ENCODE peak calls at places on chromosomes 16 and 17, in four cellular contexts. X, B, M and S are unnamed samples.

GRCh38 chr17:63423251-63423950 is 22.7 kb downstream of the CYB561 start:
- DNase-seq in X (no peak), M (no peak), B (no peak), S (no peak)

GRCh38 chr17:21523482-21524210 is 147.5 kb downstream of the KCNJ12 start:
- DNase-seq in X (no peak), M (no peak), B (peak), S (no peak)

GRCh38 chr16:87560428-87561199 is 41.7 kb upstream of the JPH3 start:
- DNase-seq in B (no peak), X (peak), M (no peak), S (no peak)

GRCh38 chr17:59716427-59716826 is 9.0 kb downstream of the VMP1 start:
- DNase-seq in B (no peak), M (no peak), X (no peak), S (no peak)

GRCh38 chr16:68936729-68937631 is 93.6 kb downstream of the TANGO6 start:
- DNase-seq in X (no peak), B (no peak), M (no peak), S (no peak)

GRCh38 chr16:53864819-53865491 is 161.0 kb downstream of the FTO start:
- DNase-seq in B (no peak), X (no peak), M (no peak), S (no peak)

GRCh38 chr17:40813804-40814203 is 8.6 kb downstream of the KRT10 start:
- DNase-seq in X (no peak), M (no peak), B (no peak), S (no peak)

GRCh38 chr17:69654981-69655581 is 240.6 kb downstream of the MAP2K6 start:
- DNase-seq in X (peak), B (no peak), M (no peak), S (no peak)

GRCh38 chr17:47789611-47790520 is 31.7 kb downstream of the OSBPL7 start:
- DNase-seq in X (no peak), M (peak), B (peak), S (no peak)

GRCh38 chr17:36127882-36128369 is 24.3 kb downstream of the CCL4 start:
- DNase-seq in X (no peak), B (no peak), M (no peak), S (no peak)

GRCh38 chr16:67461600-67462278 is 19.2 kb downstream of the ATP6V0D1 start:
- DNase-seq in B (no peak), M (peak), X (no peak), S (no peak)

GRCh38 chr17:49602783-49603182 is 27.1 kb downstream of the NXPH3 start:
- DNase-seq in B (no peak), X (no peak), M (no peak), S (no peak)

GRCh38 chr17:65181237-65182061 is 44.3 kb downstream of the RGS9 start:
- DNase-seq in B (no peak), M (no peak), X (peak), S (no peak)

GRCh38 chr16:3656491-3657468 is 2.3 kb downstream of the DNASE1 start:
- DNase-seq in B (no peak), M (peak), X (no peak), S (peak)

GRCh38 chr17:37735165-37735564 is 9.7 kb downstream of the HNF1B start:
- DNase-seq in B (no peak), X (no peak), M (no peak), S (no peak)

GRCh38 chr16:14125030-14125681 is 54.0 kb downstream of the MRTFB start:
- DNase-seq in M (no peak), X (no peak), B (no peak), S (no peak)

GRCh38 chr17:31488982-31489294 is 97.5 kb downstream of the RAB11FIP4 start:
- DNase-seq in M (peak), X (no peak), B (no peak), S (no peak)

GRCh38 chr17:28499366-28499668 is 6.8 kb upstream of the FOXN1 start:
- DNase-seq in M (peak), B (no peak), X (no peak), S (no peak)

GRCh38 chr16:85286066-85286712 is 173.9 kb upstream of the CIBAR2 start:
- DNase-seq in X (no peak), M (no peak), B (no peak), S (peak)

GRCh38 chr16:28984619-28985135 is at the start of gene LAT:
- DNase-seq in B (no peak), X (peak), M (no peak), S (no peak)

GRCh38 chr17:30104575-30105339 is 11.9 kb upstream of the NSRP1 start:
- DNase-seq in M (peak), X (peak), B (peak), S (peak)

GRCh38 chr17:79941088-79942010 is 94.3 kb downstream of the TBC1D16 start:
- DNase-seq in X (no peak), M (no peak), B (no peak), S (peak)

GRCh38 chr17:82600731-82601446 is 47.4 kb downstream of the WDR45B start:
- DNase-seq in M (no peak), X (no peak), B (no peak), S (no peak)

GRCh38 chr17:3961564-3962047 is 2.6 kb downstream of the ATP2A3 start:
- DNase-seq in B (no peak), X (peak), M (no peak), S (no peak)

GRCh38 chr16:76612497-76612896 is 335.3 kb downstream of the CNTNAP4 start:
- DNase-seq in M (no peak), B (no peak), X (no peak), S (no peak)

GRCh38 chr17:49218941-49219913 is 8.7 kb downstream of the ABI3 start:
- DNase-seq in X (peak), B (no peak), M (no peak), S (peak)

GRCh38 chr17:12605222-12605621 is 60.5 kb upstream of the MYOCD start:
- DNase-seq in M (no peak), B (no peak), X (no peak), S (no peak)

GRCh38 chr17:45942284-45942683 is 47.9 kb downstream of the MAPT start:
- DNase-seq in B (no peak), M (no peak), X (no peak), S (peak)

GRCh38 chr16:55323637-55324490 is at the start of gene IRX6:
- DNase-seq in M (no peak), X (no peak), B (peak), S (no peak)

GRCh38 chr17:74222399-74222798 is 9.0 kb downstream of the TTYH2 start:
- DNase-seq in M (no peak), X (no peak), B (no peak), S (no peak)

GRCh38 chr17:57011482-57012015 is 33.6 kb downstream of the SCPEP1 start:
- DNase-seq in M (no peak), X (no peak), B (no peak), S (no peak)

GRCh38 chr17:1275962-1276736 is 3.3 kb upstream of the TRARG1 start:
- DNase-seq in X (peak), M (peak), B (peak), S (peak)

GRCh38 chr17:32161029-32161428 is 18.7 kb downstream of the RHOT1 start:
- DNase-seq in M (no peak), B (no peak), X (no peak), S (no peak)

GRCh38 chr16:28924399-28924761 is 658 bp downstream of the RABEP2 start:
- DNase-seq in B (no peak), M (no peak), X (no peak), S (no peak)

GRCh38 chr17:73292031-73292531 is 19.7 kb downstream of the CDC42EP4 start:
- DNase-seq in M (no peak), B (no peak), X (no peak), S (peak)

GRCh38 chr16:2497641-2498040 is 16.1 kb upstream of the ATP6V0C start:
- DNase-seq in B (no peak), M (no peak), X (no peak), S (no peak)
- H3K27ac ChIP-seq in B (no peak), M (no peak), X (no peak), S (no peak)

DNA sequence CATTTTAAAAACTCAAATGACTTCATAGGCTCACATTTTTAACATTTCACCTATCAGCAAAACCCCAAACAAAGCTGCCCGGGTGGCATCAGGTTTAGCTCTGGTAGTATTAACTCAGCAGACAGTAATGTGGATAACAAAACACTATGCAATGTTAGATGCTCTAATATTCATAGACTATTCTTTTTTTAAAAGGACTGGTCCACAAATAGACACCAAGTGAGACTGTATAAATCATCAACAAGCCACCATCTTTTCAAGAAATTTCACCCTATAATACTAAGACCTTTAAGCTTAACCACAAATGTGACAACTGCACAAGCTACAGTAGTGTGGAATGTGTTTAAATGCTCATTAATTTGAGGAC is 20.2 kb downstream of the SNN start:
- DNase-seq in X (no peak), B (no peak), M (no peak), S (no peak)
- H3K4me3 ChIP-seq in X (peak), B (no peak), M (no peak), S (no peak)

GRCh38 chr17:75601057-75601987 is 13.7 kb downstream of the MYO15B start:
- DNase-seq in B (peak), X (peak), M (peak), S (peak)
- TF ChIP-seq CTCF in B (peak), X (peak), M (peak), S (peak)

GRCh38 chr17:14827394-14827793 is 437.7 kb downstream of the PMP22 start:
- DNase-seq in B (no peak), M (no peak), X (no peak), S (no peak)
- H3K27ac ChIP-seq in B (no peak), M (no peak), X (no peak), S (no peak)